ENCODE peak calls at places on chromosome 5, in ten cellular contexts. One of them, this sample, is unnamed. For H3K9me3, the result is how much of the 10 kb centered on the place peaks cover.

GRCh38 chr5:171984748-171985419 is 21.6 kb downstream of the FBXW11 start:
- DNase-seq in fibroblast of lung: peak
- DNase-seq in GM12878: no peak
- DNase-seq in spleen: no peak
- DNase-seq in left lung: no peak
- DNase-seq in heart left ventricle: no peak
- DNase-seq in small intestine: no peak
- DNase-seq in aorta: no peak
- DNase-seq in H9: no peak
- DNase-seq in GM23248: peak
- DNase-seq in this sample: no peak

GRCh38 chr5:67092447-67093023 is 104.1 kb downstream of the CD180 start:
- DNase-seq in aorta: no peak
- DNase-seq in left lung: no peak
- DNase-seq in GM23248: no peak
- DNase-seq in H9: no peak
- DNase-seq in heart left ventricle: no peak
- DNase-seq in GM12878: no peak
- DNase-seq in fibroblast of lung: no peak
- DNase-seq in spleen: no peak
- DNase-seq in small intestine: peak
- DNase-seq in this sample: no peak

GRCh38 chr5:119037496-119038215 is 33.2 kb upstream of the DMXL1 start:
- DNase-seq in heart left ventricle: no peak
- DNase-seq in aorta: no peak
- DNase-seq in GM12878: no peak
- DNase-seq in small intestine: peak
- DNase-seq in spleen: no peak
- DNase-seq in GM23248: peak
- DNase-seq in fibroblast of lung: peak
- DNase-seq in left lung: no peak
- DNase-seq in H9: no peak
- DNase-seq in this sample: no peak

GRCh38 chr5:1512541-1513291 is 11.0 kb downstream of the LPCAT1 start:
- DNase-seq in H9: peak
- DNase-seq in aorta: no peak
- DNase-seq in heart left ventricle: no peak
- DNase-seq in GM12878: no peak
- DNase-seq in GM23248: no peak
- DNase-seq in small intestine: no peak
- DNase-seq in spleen: peak
- DNase-seq in fibroblast of lung: no peak
- DNase-seq in left lung: peak
- DNase-seq in this sample: peak

GRCh38 chr5:125476888-125477585 is 730.6 kb upstream of the ZNF608 start:
- DNase-seq in aorta: no peak
- DNase-seq in heart left ventricle: no peak
- DNase-seq in fibroblast of lung: peak
- DNase-seq in GM23248: no peak
- DNase-seq in spleen: no peak
- DNase-seq in GM12878: no peak
- DNase-seq in left lung: no peak
- DNase-seq in small intestine: no peak
- DNase-seq in H9: no peak
- DNase-seq in this sample: no peak

GRCh38 chr5:57531333-57531732 is 48.7 kb upstream of the ACTBL2 start:
- DNase-seq in left lung: no peak
- DNase-seq in GM12878: no peak
- DNase-seq in heart left ventricle: no peak
- DNase-seq in GM23248: no peak
- DNase-seq in fibroblast of lung: no peak
- DNase-seq in small intestine: no peak
- DNase-seq in spleen: no peak
- DNase-seq in H9: no peak
- DNase-seq in aorta: no peak
- DNase-seq in this sample: no peak

GRCh38 chr5:120817044-120817985 is 353.2 kb downstream of the PRR16 start:
- DNase-seq in spleen: no peak
- DNase-seq in GM12878: no peak
- DNase-seq in H9: peak
- DNase-seq in GM23248: peak
- DNase-seq in small intestine: no peak
- DNase-seq in aorta: no peak
- DNase-seq in fibroblast of lung: peak
- DNase-seq in heart left ventricle: no peak
- DNase-seq in left lung: no peak
- DNase-seq in this sample: peak

GRCh38 chr5:59724482-59725392 is 168.8 kb downstream of the PDE4D start:
- DNase-seq in small intestine: peak
- DNase-seq in left lung: no peak
- DNase-seq in aorta: no peak
- DNase-seq in GM23248: peak
- DNase-seq in fibroblast of lung: peak
- DNase-seq in heart left ventricle: no peak
- DNase-seq in spleen: no peak
- DNase-seq in H9: peak
- DNase-seq in GM12878: no peak
- DNase-seq in this sample: no peak

GRCh38 chr5:56327810-56328209 is 94.7 kb upstream of the ANKRD55 start:
- DNase-seq in GM12878: peak
- DNase-seq in aorta: no peak
- DNase-seq in H9: no peak
- DNase-seq in GM23248: no peak
- DNase-seq in fibroblast of lung: no peak
- DNase-seq in spleen: no peak
- DNase-seq in heart left ventricle: no peak
- DNase-seq in left lung: no peak
- DNase-seq in small intestine: no peak
- DNase-seq in this sample: no peak

GRCh38 chr5:54761213-54761701 is 224.1 kb downstream of the ESM1 start:
- DNase-seq in aorta: no peak
- DNase-seq in small intestine: no peak
- DNase-seq in GM23248: peak
- DNase-seq in left lung: no peak
- DNase-seq in fibroblast of lung: peak
- DNase-seq in heart left ventricle: peak
- DNase-seq in spleen: no peak
- DNase-seq in GM12878: no peak
- DNase-seq in H9: no peak
- DNase-seq in this sample: no peak

GRCh38 chr5:4627887-4628286 is 512.2 kb upstream of the ADAMTS16 start:
- DNase-seq in left lung: no peak
- DNase-seq in fibroblast of lung: no peak
- DNase-seq in aorta: no peak
- DNase-seq in H9: no peak
- DNase-seq in small intestine: no peak
- DNase-seq in GM23248: no peak
- DNase-seq in heart left ventricle: no peak
- DNase-seq in GM12878: no peak
- DNase-seq in spleen: no peak
- DNase-seq in this sample: no peak

GRCh38 chr5:145949474-145949873 is 13.1 kb downstream of the SH3RF2 start:
- DNase-seq in left lung: no peak
- DNase-seq in GM23248: no peak
- DNase-seq in fibroblast of lung: no peak
- DNase-seq in aorta: no peak
- DNase-seq in H9: no peak
- DNase-seq in spleen: no peak
- DNase-seq in small intestine: no peak
- DNase-seq in heart left ventricle: no peak
- DNase-seq in GM12878: no peak
- DNase-seq in this sample: no peak

GRCh38 chr5:145948047-145948446 is 11.7 kb downstream of the SH3RF2 start:
- DNase-seq in GM12878: no peak
- DNase-seq in H9: no peak
- DNase-seq in left lung: no peak
- DNase-seq in aorta: no peak
- DNase-seq in fibroblast of lung: no peak
- DNase-seq in heart left ventricle: no peak
- DNase-seq in small intestine: no peak
- DNase-seq in GM23248: no peak
- DNase-seq in spleen: no peak
- DNase-seq in this sample: no peak

GRCh38 chr5:145946112-145946861 is 9.9 kb downstream of the SH3RF2 start:
- DNase-seq in GM12878: peak
- DNase-seq in H9: no peak
- DNase-seq in spleen: no peak
- DNase-seq in fibroblast of lung: peak
- DNase-seq in GM23248: peak
- DNase-seq in heart left ventricle: peak
- DNase-seq in small intestine: peak
- DNase-seq in left lung: no peak
- DNase-seq in aorta: no peak
- DNase-seq in this sample: peak

GRCh38 chr5:145948921-145949320 is 12.5 kb downstream of the SH3RF2 start:
- DNase-seq in left lung: no peak
- DNase-seq in GM12878: no peak
- DNase-seq in small intestine: peak
- DNase-seq in heart left ventricle: no peak
- DNase-seq in H9: no peak
- DNase-seq in spleen: no peak
- DNase-seq in GM23248: no peak
- DNase-seq in fibroblast of lung: no peak
- DNase-seq in aorta: no peak
- DNase-seq in this sample: no peak

GRCh38 chr5:145947581-145947980 is 11.2 kb downstream of the SH3RF2 start:
- DNase-seq in left lung: no peak
- DNase-seq in aorta: no peak
- DNase-seq in small intestine: no peak
- DNase-seq in GM12878: no peak
- DNase-seq in fibroblast of lung: peak
- DNase-seq in GM23248: no peak
- DNase-seq in spleen: no peak
- DNase-seq in H9: no peak
- DNase-seq in heart left ventricle: no peak
- DNase-seq in this sample: no peak
- H3K27ac ChIP-seq in left lung: no peak
- H3K27ac ChIP-seq in aorta: no peak
- H3K27ac ChIP-seq in small intestine: no peak
- H3K27ac ChIP-seq in GM12878: no peak
- H3K27ac ChIP-seq in fibroblast of lung: no peak
- H3K27ac ChIP-seq in GM23248: no peak
- H3K27ac ChIP-seq in spleen: no peak
- H3K27ac ChIP-seq in H9: no peak
- H3K27ac ChIP-seq in heart left ventricle: no peak
- H3K27ac ChIP-seq in this sample: no peak

GRCh38 chr5:158285771-158286170 is 426.8 kb upstream of the CLINT1 start:
- DNase-seq in H9: no peak
- DNase-seq in fibroblast of lung: no peak
- DNase-seq in heart left ventricle: no peak
- DNase-seq in GM12878: no peak
- DNase-seq in left lung: no peak
- DNase-seq in GM23248: no peak
- DNase-seq in aorta: no peak
- DNase-seq in spleen: no peak
- DNase-seq in small intestine: no peak
- DNase-seq in this sample: no peak

GRCh38 chr5:158283341-158283740 is 424.4 kb upstream of the CLINT1 start:
- DNase-seq in spleen: no peak
- DNase-seq in GM12878: no peak
- DNase-seq in left lung: no peak
- DNase-seq in heart left ventricle: no peak
- DNase-seq in GM23248: no peak
- DNase-seq in fibroblast of lung: no peak
- DNase-seq in small intestine: no peak
- DNase-seq in aorta: no peak
- DNase-seq in H9: no peak
- DNase-seq in this sample: no peak

GRCh38 chr5:158286827-158287226 is 427.9 kb upstream of the CLINT1 start:
- DNase-seq in heart left ventricle: no peak
- DNase-seq in GM23248: no peak
- DNase-seq in left lung: no peak
- DNase-seq in aorta: no peak
- DNase-seq in fibroblast of lung: no peak
- DNase-seq in H9: no peak
- DNase-seq in spleen: no peak
- DNase-seq in small intestine: no peak
- DNase-seq in GM12878: no peak
- DNase-seq in this sample: no peak

GRCh38 chr5:158287643-158288228 is 428.8 kb upstream of the CLINT1 start:
- DNase-seq in small intestine: no peak
- DNase-seq in GM23248: peak
- DNase-seq in H9: no peak
- DNase-seq in heart left ventricle: no peak
- DNase-seq in fibroblast of lung: peak
- DNase-seq in GM12878: no peak
- DNase-seq in aorta: peak
- DNase-seq in left lung: no peak
- DNase-seq in spleen: no peak
- DNase-seq in this sample: no peak

GRCh38 chr5:158284242-158284641 is 425.3 kb upstream of the CLINT1 start:
- DNase-seq in left lung: no peak
- DNase-seq in GM12878: no peak
- DNase-seq in aorta: no peak
- DNase-seq in H9: no peak
- DNase-seq in heart left ventricle: no peak
- DNase-seq in fibroblast of lung: no peak
- DNase-seq in spleen: no peak
- DNase-seq in small intestine: no peak
- DNase-seq in GM23248: no peak
- DNase-seq in this sample: no peak
- H3K9me3 ChIP-seq in left lung: under half
- H3K9me3 ChIP-seq in GM12878: under half
- H3K9me3 ChIP-seq in aorta: under half
- H3K9me3 ChIP-seq in H9: under half
- H3K9me3 ChIP-seq in heart left ventricle: under half
- H3K9me3 ChIP-seq in fibroblast of lung: under half
- H3K9me3 ChIP-seq in spleen: under half
- H3K9me3 ChIP-seq in small intestine: under half
- H3K9me3 ChIP-seq in GM23248: under half
- H3K9me3 ChIP-seq in this sample: under half

DNA sequence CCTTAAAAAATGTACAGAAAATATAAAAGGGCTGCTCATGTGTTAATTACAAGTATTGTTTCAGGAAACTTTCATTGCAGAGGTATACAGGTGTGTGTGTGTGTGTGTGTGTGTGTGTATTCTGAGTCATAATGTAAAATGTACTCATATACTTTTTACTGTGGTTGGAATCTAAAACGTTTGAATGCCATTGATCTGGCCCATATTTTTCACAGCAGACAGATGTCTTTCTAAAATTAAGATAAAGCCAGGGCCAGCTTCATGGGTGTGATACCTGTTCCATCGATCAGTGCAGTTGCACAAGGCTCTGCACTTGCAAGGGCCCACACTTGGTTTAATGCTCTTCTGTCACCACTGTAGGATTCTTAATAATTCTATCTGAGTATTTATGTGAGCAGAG is 190.8 kb downstream of the PIK3R1 start:
- DNase-seq in spleen: no peak
- DNase-seq in GM23248: no peak
- DNase-seq in left lung: no peak
- DNase-seq in fibroblast of lung: no peak
- DNase-seq in GM12878: no peak
- DNase-seq in heart left ventricle: no peak
- DNase-seq in aorta: no peak
- DNase-seq in small intestine: no peak
- DNase-seq in H9: no peak
- DNase-seq in this sample: no peak
- H3K27ac ChIP-seq in spleen: no peak
- H3K27ac ChIP-seq in GM23248: no peak
- H3K27ac ChIP-seq in left lung: no peak
- H3K27ac ChIP-seq in fibroblast of lung: no peak
- H3K27ac ChIP-seq in GM12878: peak
- H3K27ac ChIP-seq in heart left ventricle: no peak
- H3K27ac ChIP-seq in aorta: no peak
- H3K27ac ChIP-seq in small intestine: peak
- H3K27ac ChIP-seq in H9: no peak
- H3K27ac ChIP-seq in this sample: no peak

GRCh38 chr5:179119415-179120170 is 59.4 kb downstream of the ZNF354C start:
- DNase-seq in heart left ventricle: no peak
- DNase-seq in left lung: peak
- DNase-seq in GM23248: no peak
- DNase-seq in spleen: peak
- DNase-seq in small intestine: no peak
- DNase-seq in fibroblast of lung: no peak
- DNase-seq in GM12878: no peak
- DNase-seq in H9: no peak
- DNase-seq in aorta: no peak
- DNase-seq in this sample: no peak
- H3K9me3 ChIP-seq in heart left ventricle: under half
- H3K9me3 ChIP-seq in left lung: half or more
- H3K9me3 ChIP-seq in GM23248: under half
- H3K9me3 ChIP-seq in spleen: under half
- H3K9me3 ChIP-seq in small intestine: under half
- H3K9me3 ChIP-seq in fibroblast of lung: under half
- H3K9me3 ChIP-seq in GM12878: under half
- H3K9me3 ChIP-seq in H9: under half
- H3K9me3 ChIP-seq in aorta: under half
- H3K9me3 ChIP-seq in this sample: under half

This sample was measured in right cardiac atrium.